ENCODE peak calls at places on chromosomes 2 and 18, in five cellular contexts. One of them, this sample, is unnamed.

GRCh38 chr18:68779169-68779568 is 18.7 kb upstream of the CCDC102B start:
- DNase-seq in endothelial cell of umbilical vein: no peak
- DNase-seq in sigmoid colon: no peak
- DNase-seq in SK-N-MC: peak
- DNase-seq in HL-60: peak
- DNase-seq in this sample: no peak

GRCh38 chr2:180048256-180048655 is 41.2 kb upstream of the CWC22 start:
- DNase-seq in endothelial cell of umbilical vein: no peak
- DNase-seq in sigmoid colon: no peak
- DNase-seq in SK-N-MC: no peak
- DNase-seq in HL-60: no peak
- DNase-seq in this sample: no peak

GRCh38 chr2:168034586-168034985 is 212.8 kb downstream of the STK39 start:
- DNase-seq in endothelial cell of umbilical vein: no peak
- DNase-seq in sigmoid colon: no peak
- DNase-seq in SK-N-MC: no peak
- DNase-seq in HL-60: no peak
- DNase-seq in this sample: no peak

GRCh38 chr2:95053543-95053942 is 28.0 kb downstream of the MAL start:
- DNase-seq in endothelial cell of umbilical vein: no peak
- DNase-seq in sigmoid colon: peak
- DNase-seq in SK-N-MC: no peak
- DNase-seq in HL-60: no peak
- DNase-seq in this sample: no peak

GRCh38 chr2:128768066-128768465 is 449.4 kb upstream of the HS6ST1 start:
- DNase-seq in endothelial cell of umbilical vein: no peak
- DNase-seq in sigmoid colon: no peak
- DNase-seq in SK-N-MC: no peak
- DNase-seq in HL-60: no peak
- DNase-seq in this sample: no peak

GRCh38 chr18:79576686-79577351 is 102.8 kb upstream of the CTDP1 start:
- DNase-seq in endothelial cell of umbilical vein: no peak
- DNase-seq in sigmoid colon: peak
- DNase-seq in SK-N-MC: no peak
- DNase-seq in HL-60: no peak
- DNase-seq in this sample: peak

GRCh38 chr2:156784034-156784433 is 347.9 kb downstream of the GPD2 start:
- DNase-seq in endothelial cell of umbilical vein: no peak
- DNase-seq in sigmoid colon: no peak
- DNase-seq in SK-N-MC: no peak
- DNase-seq in HL-60: no peak
- DNase-seq in this sample: no peak

GRCh38 chr2:216792222-216793001 is 67.5 kb downstream of the TNP1 start:
- DNase-seq in endothelial cell of umbilical vein: no peak
- DNase-seq in sigmoid colon: peak
- DNase-seq in SK-N-MC: no peak
- DNase-seq in HL-60: no peak
- DNase-seq in this sample: no peak

GRCh38 chr2:50546790-50547189 is 485.1 kb downstream of the NRXN1 start:
- DNase-seq in endothelial cell of umbilical vein: no peak
- DNase-seq in sigmoid colon: no peak
- DNase-seq in SK-N-MC: no peak
- DNase-seq in HL-60: no peak
- DNase-seq in this sample: no peak
- TF ChIP-seq POLR2AphosphoS5 in endothelial cell of umbilical vein: no peak
- TF ChIP-seq POLR2AphosphoS5 in sigmoid colon: no peak
- TF ChIP-seq POLR2AphosphoS5 in SK-N-MC: no peak
- TF ChIP-seq POLR2AphosphoS5 in HL-60: no peak
- TF ChIP-seq POLR2AphosphoS5 in this sample: no peak

GRCh38 chr2:76984359-76984758 is 537.8 kb downstream of the LRRTM4 start:
- DNase-seq in endothelial cell of umbilical vein: peak
- DNase-seq in sigmoid colon: no peak
- DNase-seq in SK-N-MC: no peak
- DNase-seq in HL-60: no peak
- DNase-seq in this sample: no peak
- TF ChIP-seq POLR2AphosphoS5 in endothelial cell of umbilical vein: peak
- TF ChIP-seq POLR2AphosphoS5 in sigmoid colon: no peak
- TF ChIP-seq POLR2AphosphoS5 in SK-N-MC: no peak
- TF ChIP-seq POLR2AphosphoS5 in HL-60: no peak
- TF ChIP-seq POLR2AphosphoS5 in this sample: no peak

GRCh38 chr2:218883491-218884490 is 3.1 kb downstream of the WNT10A start:
- DNase-seq in endothelial cell of umbilical vein: no peak
- DNase-seq in sigmoid colon: no peak
- DNase-seq in SK-N-MC: no peak
- DNase-seq in HL-60: no peak
- DNase-seq in this sample: no peak
- TF ChIP-seq POLR2AphosphoS5 in endothelial cell of umbilical vein: no peak
- TF ChIP-seq POLR2AphosphoS5 in sigmoid colon: no peak
- TF ChIP-seq POLR2AphosphoS5 in SK-N-MC: no peak
- TF ChIP-seq POLR2AphosphoS5 in HL-60: no peak
- TF ChIP-seq POLR2AphosphoS5 in this sample: no peak

DNA sequence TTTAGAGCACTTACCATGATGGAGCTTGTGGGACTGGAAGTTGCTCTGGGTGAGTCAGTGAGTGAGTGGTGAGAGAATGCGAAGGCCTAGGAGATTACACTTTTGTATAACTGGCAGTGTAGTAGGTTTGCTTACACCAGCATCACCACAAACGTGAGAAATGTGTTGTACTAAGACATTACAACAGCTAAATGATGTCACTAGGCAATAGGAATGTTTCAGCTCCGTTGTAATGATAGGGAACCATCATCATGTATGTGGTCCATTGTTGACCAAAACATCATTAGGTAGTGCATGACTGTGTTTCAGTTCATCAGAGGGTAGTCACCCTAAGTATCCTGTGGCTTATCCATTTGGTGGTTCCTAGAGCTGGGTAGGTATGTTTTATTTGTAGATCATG is 11.9 kb downstream of the ZNF407 start:
- DNase-seq in endothelial cell of umbilical vein: no peak
- DNase-seq in sigmoid colon: no peak
- DNase-seq in SK-N-MC: no peak
- DNase-seq in HL-60: no peak
- DNase-seq in this sample: no peak
- TF ChIP-seq POLR2AphosphoS5 in endothelial cell of umbilical vein: no peak
- TF ChIP-seq POLR2AphosphoS5 in sigmoid colon: no peak
- TF ChIP-seq POLR2AphosphoS5 in SK-N-MC: no peak
- TF ChIP-seq POLR2AphosphoS5 in HL-60: no peak
- TF ChIP-seq POLR2AphosphoS5 in this sample: no peak

GRCh38 chr2:96867756-96868554 is 1.9 kb downstream of the SEMA4C start:
- DNase-seq in endothelial cell of umbilical vein: no peak
- DNase-seq in sigmoid colon: peak
- DNase-seq in SK-N-MC: no peak
- DNase-seq in HL-60: no peak
- DNase-seq in this sample: no peak

GRCh38 chr2:96870631-96871255 is 863 bp upstream of the SEMA4C start:
- DNase-seq in endothelial cell of umbilical vein: peak
- DNase-seq in sigmoid colon: peak
- DNase-seq in SK-N-MC: no peak
- DNase-seq in HL-60: no peak
- DNase-seq in this sample: peak

GRCh38 chr2:96868555-96869280 is 1.2 kb downstream of the SEMA4C start:
- DNase-seq in endothelial cell of umbilical vein: peak
- DNase-seq in sigmoid colon: peak
- DNase-seq in SK-N-MC: no peak
- DNase-seq in HL-60: peak
- DNase-seq in this sample: peak

GRCh38 chr2:96869281-96869823 is 528 bp downstream of the SEMA4C start:
- DNase-seq in endothelial cell of umbilical vein: peak
- DNase-seq in sigmoid colon: peak
- DNase-seq in SK-N-MC: no peak
- DNase-seq in HL-60: no peak
- DNase-seq in this sample: peak

DNA sequence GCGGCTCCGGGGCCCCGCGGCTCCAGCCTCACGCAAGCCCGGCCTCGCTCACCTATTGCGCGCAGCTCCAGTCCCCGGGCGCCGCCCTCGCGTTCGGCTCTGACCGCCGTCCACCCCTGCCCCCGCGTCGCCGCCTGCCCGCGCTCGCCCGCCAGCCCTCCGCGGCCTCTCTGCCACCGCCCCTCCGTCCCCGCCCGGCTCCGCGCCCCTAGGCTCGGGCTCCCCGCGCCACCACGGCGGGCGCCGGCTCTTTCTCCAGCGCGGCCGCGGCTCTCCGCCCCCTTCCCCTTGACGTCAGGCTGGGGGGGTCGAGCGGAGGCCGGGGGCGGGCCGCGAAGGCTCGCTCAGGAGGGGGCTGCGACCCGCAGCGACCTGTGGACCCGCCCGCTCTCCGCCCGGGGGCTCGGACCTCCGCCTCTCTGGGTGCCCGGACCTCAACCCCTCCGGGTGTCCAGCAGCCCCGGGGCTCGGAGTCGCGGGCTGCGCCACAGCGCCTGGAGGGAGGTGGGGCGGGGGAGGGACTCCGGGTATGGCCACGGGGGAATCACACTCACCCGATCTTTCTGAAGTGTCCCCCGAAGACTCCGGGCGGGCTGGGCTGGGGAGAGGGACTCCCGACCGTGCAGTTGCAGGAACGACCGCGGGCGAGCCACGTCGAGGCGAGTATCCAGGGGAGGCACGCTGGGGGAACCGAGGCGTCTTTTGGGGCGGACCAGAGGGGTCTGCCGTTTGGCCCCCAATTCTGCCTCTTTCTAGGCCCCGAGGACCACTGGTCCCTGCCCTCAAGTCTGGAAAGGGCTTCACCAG is at the start of gene SEMA4C:
- DNase-seq in endothelial cell of umbilical vein: peak
- DNase-seq in sigmoid colon: peak
- DNase-seq in SK-N-MC: no peak
- DNase-seq in HL-60: no peak
- DNase-seq in this sample: peak
- TF ChIP-seq POLR2AphosphoS5 in endothelial cell of umbilical vein: no peak
- TF ChIP-seq POLR2AphosphoS5 in sigmoid colon: peak
- TF ChIP-seq POLR2AphosphoS5 in SK-N-MC: no peak
- TF ChIP-seq POLR2AphosphoS5 in HL-60: no peak
- TF ChIP-seq POLR2AphosphoS5 in this sample: peak

DNA sequence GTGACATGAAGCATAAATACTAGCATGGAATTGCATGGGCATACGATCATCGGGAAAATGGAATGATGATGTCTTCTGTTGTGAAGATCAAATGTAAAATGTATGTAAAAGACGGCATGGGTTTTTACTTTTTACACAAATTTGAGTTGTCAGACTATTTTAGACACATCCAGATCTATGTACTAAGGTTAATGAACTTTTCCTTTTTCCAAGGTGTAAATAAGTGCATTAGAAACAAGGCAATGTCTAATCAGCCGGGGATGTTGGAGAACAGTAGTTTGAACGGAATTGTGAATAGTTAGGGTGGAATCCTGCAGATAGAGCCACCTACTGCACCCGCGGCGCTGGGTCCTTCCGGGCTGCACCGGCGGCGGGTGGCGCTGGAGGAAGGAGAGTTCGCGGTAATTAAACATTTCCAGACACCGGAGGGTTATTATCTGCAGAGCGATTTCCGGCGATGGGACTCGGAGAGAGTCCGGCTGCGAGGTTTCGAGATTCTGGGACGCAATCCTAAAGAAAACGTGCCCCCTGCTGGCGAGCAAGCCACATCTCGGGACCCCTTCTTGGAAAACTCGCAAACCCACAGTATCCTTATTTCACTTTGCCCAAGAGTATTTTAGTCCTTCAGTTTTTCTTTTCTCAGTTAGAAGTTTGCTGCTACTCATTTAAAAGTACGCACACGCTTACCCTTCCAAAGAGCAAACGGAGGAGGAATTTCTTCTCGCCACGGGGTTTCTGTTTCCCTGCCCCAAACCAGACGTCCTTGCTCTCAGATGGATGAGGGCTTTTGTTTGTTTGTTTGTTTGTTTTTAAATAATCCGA is 4.4 kb upstream of the OSR1 start:
- DNase-seq in endothelial cell of umbilical vein: peak
- DNase-seq in sigmoid colon: peak
- DNase-seq in SK-N-MC: peak
- DNase-seq in HL-60: no peak
- DNase-seq in this sample: peak
- TF ChIP-seq POLR2AphosphoS5 in endothelial cell of umbilical vein: no peak
- TF ChIP-seq POLR2AphosphoS5 in sigmoid colon: no peak
- TF ChIP-seq POLR2AphosphoS5 in SK-N-MC: no peak
- TF ChIP-seq POLR2AphosphoS5 in HL-60: no peak
- TF ChIP-seq POLR2AphosphoS5 in this sample: no peak

DNA sequence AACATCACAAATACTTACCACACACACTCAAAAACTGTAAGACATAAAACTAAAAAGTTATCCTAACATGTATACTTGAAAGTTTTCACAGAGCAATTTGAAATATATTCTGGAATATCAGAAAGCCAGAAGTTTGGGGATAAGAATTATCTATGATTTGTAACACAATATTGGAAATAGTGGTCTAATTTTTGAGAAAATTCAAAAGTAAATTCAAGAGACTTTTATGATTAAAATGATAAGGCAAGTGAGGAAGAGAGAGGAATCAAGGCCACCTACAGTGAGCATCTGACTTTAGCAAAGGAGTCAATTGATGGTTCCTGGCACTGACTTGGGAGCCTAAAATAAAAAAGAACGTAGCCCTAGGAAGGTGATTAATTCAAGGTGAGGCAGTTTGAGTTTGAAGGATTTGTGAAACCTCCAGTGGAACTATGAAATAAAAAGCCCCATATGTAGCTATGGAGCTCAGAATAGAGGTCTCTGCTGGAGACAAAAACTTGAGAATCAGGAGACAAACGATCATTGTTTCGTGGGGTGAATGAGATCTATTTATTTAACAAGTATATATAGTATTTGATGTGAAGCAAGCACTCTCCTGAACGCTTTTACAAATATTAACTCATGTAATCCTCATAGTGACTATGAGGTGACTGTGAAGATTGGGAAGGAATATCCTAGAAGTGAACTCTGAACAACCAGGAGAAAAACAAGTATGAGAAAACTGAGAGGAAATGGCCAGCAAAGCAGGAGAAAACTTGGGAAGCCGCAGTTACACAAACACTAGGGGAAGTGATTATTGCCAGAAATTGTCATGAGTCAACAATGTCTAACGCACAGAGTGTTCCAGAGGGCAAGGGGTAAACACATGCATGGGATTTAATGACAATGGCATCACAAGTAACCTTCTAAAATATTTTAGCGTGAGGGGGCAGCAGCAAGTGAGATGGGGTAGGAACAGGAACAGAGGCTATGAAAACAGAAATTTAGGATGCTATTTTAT is 12.8 kb downstream of the TFPI start:
- DNase-seq in endothelial cell of umbilical vein: peak
- DNase-seq in sigmoid colon: no peak
- DNase-seq in SK-N-MC: no peak
- DNase-seq in HL-60: no peak
- DNase-seq in this sample: no peak
- TF ChIP-seq POLR2AphosphoS5 in endothelial cell of umbilical vein: peak
- TF ChIP-seq POLR2AphosphoS5 in sigmoid colon: no peak
- TF ChIP-seq POLR2AphosphoS5 in SK-N-MC: no peak
- TF ChIP-seq POLR2AphosphoS5 in HL-60: no peak
- TF ChIP-seq POLR2AphosphoS5 in this sample: peak

DNA sequence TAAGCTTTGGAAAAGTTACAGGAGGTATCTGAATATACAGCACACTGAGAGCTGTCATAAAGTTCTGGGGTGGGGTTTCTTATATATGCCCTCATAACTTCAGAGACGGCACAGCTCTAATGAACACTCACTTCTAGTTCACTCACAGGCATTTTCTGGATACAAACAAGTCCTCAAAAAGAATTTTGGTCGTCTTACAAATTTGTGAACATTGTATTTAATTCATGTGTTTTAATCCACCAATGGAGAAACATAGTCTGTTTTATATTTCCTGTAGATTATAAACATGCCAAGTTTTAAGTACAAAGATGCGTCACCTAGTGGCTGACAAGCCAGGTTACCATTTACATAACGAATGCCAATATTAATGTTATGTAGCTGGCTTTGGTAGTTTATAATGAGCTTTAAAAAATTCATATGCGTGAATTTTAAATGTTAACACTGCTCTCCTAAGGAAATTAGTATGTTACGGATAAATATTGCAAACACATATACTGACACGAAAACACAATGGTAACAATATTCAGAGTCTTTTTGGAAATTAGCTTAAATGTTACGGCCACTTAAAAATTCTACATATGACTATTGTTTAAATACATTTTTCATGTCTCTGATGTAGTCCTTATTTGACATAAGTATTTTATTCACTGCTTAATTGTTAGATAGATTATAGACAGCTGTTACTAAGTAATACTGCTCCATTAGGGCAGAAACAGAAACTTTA is 2.5 kb downstream of the COL3A1 start:
- DNase-seq in endothelial cell of umbilical vein: peak
- DNase-seq in sigmoid colon: no peak
- DNase-seq in SK-N-MC: peak
- DNase-seq in HL-60: no peak
- DNase-seq in this sample: no peak
- TF ChIP-seq POLR2AphosphoS5 in endothelial cell of umbilical vein: no peak
- TF ChIP-seq POLR2AphosphoS5 in sigmoid colon: peak
- TF ChIP-seq POLR2AphosphoS5 in SK-N-MC: no peak
- TF ChIP-seq POLR2AphosphoS5 in HL-60: no peak
- TF ChIP-seq POLR2AphosphoS5 in this sample: no peak

This sample was measured in stomach.